ENCODE peak calls at places on chromosome 12, in four cellular contexts. O is activated gamma-delta T cell; C is lung microvascular endothelial cell; W is activated naive CD4-positive, alpha-beta T cell. B is an unnamed sample.

GRCh38 chr12:132582058-132582420 is 28.3 kb downstream of the LRCOL1 start:
- DNase-seq in O (no peak), C (no peak), W (no peak), B (no peak)

GRCh38 chr12:48929551-48929950 is 4.3 kb upstream of the FKBP11 start:
- DNase-seq in O (no peak), C (no peak), W (no peak), B (no peak)

GRCh38 chr12:69492739-69493138 is 22.6 kb downstream of the FRS2 start:
- DNase-seq in O (no peak), C (no peak), W (no peak), B (no peak)

GRCh38 chr12:120534703-120535655 is 823 bp downstream of the RNF10 start:
- DNase-seq in O (peak), C (peak), W (peak), B (no peak)

GRCh38 chr12:122793685-122794106 is 19.3 kb downstream of the CCDC62 start:
- DNase-seq in O (no peak), C (peak), W (no peak), B (no peak)

GRCh38 chr12:71558445-71558844 is 105.2 kb downstream of the ZFC3H1 start:
- DNase-seq in O (no peak), C (no peak), W (no peak), B (no peak)

GRCh38 chr12:124395986-124396385 is 101.1 kb downstream of the RFLNA start:
- DNase-seq in O (no peak), C (no peak), W (no peak), B (no peak)

GRCh38 chr12:82838123-82838522 is 151.4 kb downstream of the TMTC2 start:
- DNase-seq in O (no peak), C (no peak), W (no peak), B (no peak)

GRCh38 chr12:105253882-105254513 is 18.0 kb upstream of the APPL2 start:
- DNase-seq in O (no peak), C (peak), W (no peak), B (no peak)

GRCh38 chr12:94954029-94954685 is 49.3 kb downstream of the NDUFA12 start:
- DNase-seq in O (no peak), C (peak), W (no peak), B (no peak)

GRCh38 chr12:30450872-30451271 is 244.8 kb downstream of the IPO8 start:
- DNase-seq in O (no peak), C (peak), W (no peak), B (no peak)

GRCh38 chr12:130933269-130933995 is 20.3 kb upstream of the ADGRD1 start:
- DNase-seq in O (no peak), C (no peak), W (no peak), B (no peak)

GRCh38 chr12:38160318-38161122 is 156.1 kb upstream of the ALG10B start:
- DNase-seq in O (no peak), C (no peak), W (no peak), B (no peak)

GRCh38 chr12:105378821-105379400 is 48.4 kb downstream of the C12orf75 start:
- DNase-seq in O (no peak), C (peak), W (no peak), B (no peak)

GRCh38 chr12:19440019-19440858 is 947 bp downstream of the AEBP2 start:
- DNase-seq in O (peak), C (peak), W (peak), B (peak)

GRCh38 chr12:19110541-19110940 is 19.0 kb upstream of the PLEKHA5 start:
- DNase-seq in O (no peak), C (no peak), W (no peak), B (no peak)

GRCh38 chr12:45730842-45731336 is 1.4 kb downstream of the ARID2 start:
- DNase-seq in O (no peak), C (peak), W (no peak), B (no peak)

GRCh38 chr12:132315951-132316350 is 13.4 kb downstream of the GALNT9 start:
- DNase-seq in O (no peak), C (no peak), W (no peak), B (no peak)

GRCh38 chr12:80271770-80272169 is 172.3 kb upstream of the PTPRQ start:
- DNase-seq in O (no peak), C (no peak), W (no peak), B (no peak)

GRCh38 chr12:51217133-51217967 is 512 bp downstream of the POU6F1 start:
- DNase-seq in O (peak), C (peak), W (no peak), B (peak)

B was measured in sigmoid colon.